ENCODE peak calls at places on chromosomes 1 and 21, in five cellular contexts. One of them, this sample, is unnamed.

GRCh38 chr1:24022611-24023359 is 42.7 kb upstream of the SRSF10 start:
- DNase-seq in CD4-positive, CD25-positive, alpha-beta regulatory T cell: no peak
- DNase-seq in progenitor cell of endocrine pancreas: no peak
- DNase-seq in ACHN: peak
- DNase-seq in breast epithelium: no peak
- DNase-seq in this sample: peak

GRCh38 chr1:158717344-158717743 is 3.2 kb downstream of the OR6K3 start:
- DNase-seq in ACHN: no peak
- DNase-seq in CD4-positive, CD25-positive, alpha-beta regulatory T cell: no peak
- DNase-seq in progenitor cell of endocrine pancreas: no peak
- DNase-seq in breast epithelium: no peak
- DNase-seq in this sample: no peak

GRCh38 chr1:153626929-153627796 is at the start of gene S100A13:
- DNase-seq in ACHN: peak
- DNase-seq in progenitor cell of endocrine pancreas: peak
- DNase-seq in CD4-positive, CD25-positive, alpha-beta regulatory T cell: no peak
- DNase-seq in breast epithelium: peak
- DNase-seq in this sample: peak

GRCh38 chr21:44639331-44639655 is 2.1 kb downstream of the KRTAP10-10 start:
- DNase-seq in CD4-positive, CD25-positive, alpha-beta regulatory T cell: no peak
- DNase-seq in ACHN: no peak
- DNase-seq in progenitor cell of endocrine pancreas: no peak
- DNase-seq in breast epithelium: no peak
- DNase-seq in this sample: no peak

GRCh38 chr1:117205368-117205767 is 5.4 kb downstream of the VTCN1 start:
- DNase-seq in ACHN: no peak
- DNase-seq in breast epithelium: no peak
- DNase-seq in progenitor cell of endocrine pancreas: no peak
- DNase-seq in CD4-positive, CD25-positive, alpha-beta regulatory T cell: no peak
- DNase-seq in this sample: no peak

GRCh38 chr1:109669246-109669948 is 1.5 kb downstream of the GSTM2 start:
- DNase-seq in ACHN: no peak
- DNase-seq in progenitor cell of endocrine pancreas: no peak
- DNase-seq in CD4-positive, CD25-positive, alpha-beta regulatory T cell: no peak
- DNase-seq in breast epithelium: no peak
- DNase-seq in this sample: no peak

GRCh38 chr1:15833069-15833679 is 14.3 kb upstream of the SPEN start:
- DNase-seq in breast epithelium: peak
- DNase-seq in progenitor cell of endocrine pancreas: no peak
- DNase-seq in CD4-positive, CD25-positive, alpha-beta regulatory T cell: peak
- DNase-seq in ACHN: no peak
- DNase-seq in this sample: no peak

GRCh38 chr1:30730351-30731108 is 7.1 kb upstream of the MATN1 start:
- DNase-seq in breast epithelium: no peak
- DNase-seq in CD4-positive, CD25-positive, alpha-beta regulatory T cell: no peak
- DNase-seq in ACHN: peak
- DNase-seq in progenitor cell of endocrine pancreas: no peak
- DNase-seq in this sample: no peak

GRCh38 chr1:48767957-48768510 is 8.7 kb downstream of the BEND5 start:
- DNase-seq in breast epithelium: no peak
- DNase-seq in progenitor cell of endocrine pancreas: no peak
- DNase-seq in ACHN: no peak
- DNase-seq in CD4-positive, CD25-positive, alpha-beta regulatory T cell: no peak
- DNase-seq in this sample: no peak

GRCh38 chr1:33310702-33311101 is 10.2 kb downstream of the A3GALT2 start:
- DNase-seq in CD4-positive, CD25-positive, alpha-beta regulatory T cell: no peak
- DNase-seq in ACHN: no peak
- DNase-seq in progenitor cell of endocrine pancreas: no peak
- DNase-seq in breast epithelium: no peak
- DNase-seq in this sample: no peak

GRCh38 chr1:21811875-21812305 is at the start of gene LDLRAD2:
- DNase-seq in ACHN: no peak
- DNase-seq in progenitor cell of endocrine pancreas: no peak
- DNase-seq in breast epithelium: no peak
- DNase-seq in CD4-positive, CD25-positive, alpha-beta regulatory T cell: no peak
- DNase-seq in this sample: no peak

GRCh38 chr1:99886841-99887240 is 36.7 kb downstream of the AGL start:
- DNase-seq in progenitor cell of endocrine pancreas: no peak
- DNase-seq in ACHN: no peak
- DNase-seq in breast epithelium: no peak
- DNase-seq in CD4-positive, CD25-positive, alpha-beta regulatory T cell: no peak
- DNase-seq in this sample: no peak

GRCh38 chr21:44337941-44338895 is 972 bp downstream of the CFAP410 start:
- DNase-seq in CD4-positive, CD25-positive, alpha-beta regulatory T cell: peak
- DNase-seq in progenitor cell of endocrine pancreas: peak
- DNase-seq in breast epithelium: no peak
- DNase-seq in ACHN: peak
- DNase-seq in this sample: peak

GRCh38 chr1:43439121-43439581 is 14.6 kb downstream of the HYI start:
- DNase-seq in ACHN: no peak
- DNase-seq in progenitor cell of endocrine pancreas: no peak
- DNase-seq in CD4-positive, CD25-positive, alpha-beta regulatory T cell: no peak
- DNase-seq in breast epithelium: no peak
- DNase-seq in this sample: no peak

GRCh38 chr1:53145942-53146708 is 3.7 kb upstream of the SLC1A7 start:
- DNase-seq in ACHN: peak
- DNase-seq in breast epithelium: no peak
- DNase-seq in progenitor cell of endocrine pancreas: peak
- DNase-seq in CD4-positive, CD25-positive, alpha-beta regulatory T cell: no peak
- DNase-seq in this sample: peak

GRCh38 chr1:29119365-29119929 is 4.3 kb downstream of the TMEM200B start:
- DNase-seq in progenitor cell of endocrine pancreas: no peak
- DNase-seq in ACHN: no peak
- DNase-seq in breast epithelium: no peak
- DNase-seq in CD4-positive, CD25-positive, alpha-beta regulatory T cell: no peak
- DNase-seq in this sample: no peak

GRCh38 chr1:207941664-207942063 is 30.7 kb upstream of the CD34 start:
- DNase-seq in CD4-positive, CD25-positive, alpha-beta regulatory T cell: no peak
- DNase-seq in ACHN: no peak
- DNase-seq in progenitor cell of endocrine pancreas: no peak
- DNase-seq in breast epithelium: no peak
- DNase-seq in this sample: no peak

GRCh38 chr1:211340622-211341487 is 14.2 kb downstream of the TRAF5 start:
- DNase-seq in CD4-positive, CD25-positive, alpha-beta regulatory T cell: no peak
- DNase-seq in ACHN: no peak
- DNase-seq in progenitor cell of endocrine pancreas: no peak
- DNase-seq in breast epithelium: no peak
- DNase-seq in this sample: no peak

GRCh38 chr21:16071082-16071481 is 341.3 kb downstream of the USP25 start:
- DNase-seq in CD4-positive, CD25-positive, alpha-beta regulatory T cell: no peak
- DNase-seq in ACHN: no peak
- DNase-seq in progenitor cell of endocrine pancreas: no peak
- DNase-seq in breast epithelium: no peak
- DNase-seq in this sample: no peak

GRCh38 chr1:13482600-13482999 is 31.2 kb downstream of the LRRC38 start:
- DNase-seq in CD4-positive, CD25-positive, alpha-beta regulatory T cell: no peak
- DNase-seq in ACHN: no peak
- DNase-seq in progenitor cell of endocrine pancreas: no peak
- DNase-seq in breast epithelium: no peak
- DNase-seq in this sample: no peak

GRCh38 chr1:45557422-45557944 is 6.9 kb downstream of the AKR1A1 start:
- DNase-seq in breast epithelium: no peak
- DNase-seq in progenitor cell of endocrine pancreas: no peak
- DNase-seq in CD4-positive, CD25-positive, alpha-beta regulatory T cell: no peak
- DNase-seq in ACHN: no peak
- DNase-seq in this sample: no peak

GRCh38 chr1:118947790-118948189 is 40.4 kb downstream of the TBX15 start:
- DNase-seq in ACHN: peak
- DNase-seq in CD4-positive, CD25-positive, alpha-beta regulatory T cell: no peak
- DNase-seq in progenitor cell of endocrine pancreas: no peak
- DNase-seq in breast epithelium: no peak
- DNase-seq in this sample: peak

This sample was measured in kidney glomerular epithelial cell.